ENCODE peak calls at places on chromosomes 2 and 18, in four cellular contexts. H, G, N and J are unnamed samples.

GRCh38 chr2:237427807-237428506 is 14.0 kb upstream of the COL6A3 start:
- DNase-seq in H (no peak), G (no peak), N (no peak), J (no peak)

GRCh38 chr2:207660994-207661393 is 35.8 kb upstream of the METTL21A start:
- DNase-seq in H (no peak), G (no peak), N (no peak), J (no peak)

GRCh38 chr2:160068906-160069305 is 6.5 kb upstream of the PLA2R1 start:
- DNase-seq in H (no peak), G (no peak), N (no peak), J (no peak)

GRCh38 chr2:62304429-62305417 is 108.8 kb downstream of the B3GNT2 start:
- DNase-seq in H (peak), G (no peak), N (no peak), J (peak)

GRCh38 chr18:44771957-44772917 is 91.5 kb downstream of the SETBP1 start:
- DNase-seq in H (peak), G (no peak), N (peak), J (no peak)

GRCh38 chr2:187964742-187965141 is 326.9 kb upstream of the GULP1 start:
- DNase-seq in H (no peak), G (no peak), N (no peak), J (no peak)

GRCh38 chr2:135985018-135985825 is at the start of gene DARS1:
- DNase-seq in H (peak), G (peak), N (peak), J (peak)

GRCh38 chr2:191319181-191319580 is 74.0 kb downstream of the MYO1B start:
- DNase-seq in H (no peak), G (no peak), N (peak), J (no peak)

GRCh38 chr18:48791636-48792105 is 159.1 kb downstream of the SMAD7 start:
- DNase-seq in H (no peak), G (peak), N (no peak), J (no peak)

GRCh38 chr2:61910603-61911002 is 5.1 kb downstream of the COMMD1 start:
- DNase-seq in H (no peak), G (no peak), N (no peak), J (no peak)

GRCh38 chr18:32086866-32087265 is 4.8 kb upstream of the RNF138 start:
- DNase-seq in H (no peak), G (no peak), N (no peak), J (no peak)

GRCh38 chr2:187129866-187130265 is 280.9 kb upstream of the ZSWIM2 start:
- DNase-seq in H (no peak), G (no peak), N (no peak), J (no peak)

GRCh38 chr2:150690870-150691269 is 203.4 kb upstream of the RND3 start:
- DNase-seq in H (no peak), G (no peak), N (no peak), J (no peak)

GRCh38 chr2:104321141-104321799 is 532.6 kb upstream of the POU3F3 start:
- DNase-seq in H (no peak), G (no peak), N (no peak), J (no peak)

GRCh38 chr2:95274291-95275150 is at the start of gene PROM2:
- DNase-seq in H (peak), G (peak), N (no peak), J (peak)

GRCh38 chr2:200747668-200748618 is 63.8 kb upstream of the BZW1 start:
- DNase-seq in H (no peak), G (no peak), N (peak), J (peak)

GRCh38 chr2:240421396-240421795 is 14.1 kb upstream of the GPC1 start:
- DNase-seq in H (no peak), G (no peak), N (no peak), J (no peak)

GRCh38 chr2:28662468-28663095 is 89.0 kb upstream of the PPP1CB start:
- DNase-seq in H (peak), G (no peak), N (peak), J (peak)

GRCh38 chr2:133819906-133820305 is 251.6 kb upstream of the NCKAP5 start:
- DNase-seq in H (no peak), G (no peak), N (no peak), J (no peak)

GRCh38 chr2:40318931-40319330 is 133.0 kb downstream of the SLC8A1 start:
- DNase-seq in H (no peak), G (no peak), N (no peak), J (no peak)

GRCh38 chr2:232537499-232537898 is 2.0 kb upstream of the CHRNG start:
- DNase-seq in H (no peak), G (peak), N (no peak), J (no peak)

GRCh38 chr2:215205787-215206186 is 67.4 kb upstream of the ABCA12 start:
- DNase-seq in H (no peak), G (no peak), N (no peak), J (no peak)

GRCh38 chr2:10762651-10763460 is 41.4 kb downstream of the ATP6V1C2 start:
- DNase-seq in H (no peak), G (no peak), N (no peak), J (no peak)

GRCh38 chr18:56314396-56314795 is 324.0 kb downstream of the TXNL1 start:
- DNase-seq in H (no peak), G (no peak), N (peak), J (no peak)

GRCh38 chr2:166057363-166058169 is 70.3 kb downstream of the SCN1A start:
- DNase-seq in H (no peak), G (no peak), N (peak), J (no peak)

GRCh38 chr2:7899241-7899640 is 782.6 kb upstream of the ID2 start:
- DNase-seq in H (no peak), G (no peak), N (no peak), J (no peak)
- TF ChIP-seq EP300 in H (no peak), G (no peak), N (no peak), J (no peak)

GRCh38 chr18:11989966-11990380 is 8.7 kb downstream of the IMPA2 start:
- DNase-seq in H (no peak), G (no peak), N (no peak), J (no peak)
- H3K27ac ChIP-seq in H (peak), G (no peak), N (peak), J (no peak)

GRCh38 chr2:170829016-170829415 is 12.3 kb downstream of the GAD1 start:
- DNase-seq in H (no peak), G (no peak), N (no peak), J (no peak)

GRCh38 chr2:170823800-170824153 is 7.1 kb downstream of the GAD1 start:
- DNase-seq in H (no peak), G (no peak), N (no peak), J (no peak)

GRCh38 chr2:170824526-170825015 is 7.9 kb downstream of the GAD1 start:
- DNase-seq in H (no peak), G (no peak), N (no peak), J (no peak)

GRCh38 chr2:170827841-170828532 is 11.3 kb downstream of the GAD1 start:
- DNase-seq in H (no peak), G (no peak), N (no peak), J (no peak)

DNA sequence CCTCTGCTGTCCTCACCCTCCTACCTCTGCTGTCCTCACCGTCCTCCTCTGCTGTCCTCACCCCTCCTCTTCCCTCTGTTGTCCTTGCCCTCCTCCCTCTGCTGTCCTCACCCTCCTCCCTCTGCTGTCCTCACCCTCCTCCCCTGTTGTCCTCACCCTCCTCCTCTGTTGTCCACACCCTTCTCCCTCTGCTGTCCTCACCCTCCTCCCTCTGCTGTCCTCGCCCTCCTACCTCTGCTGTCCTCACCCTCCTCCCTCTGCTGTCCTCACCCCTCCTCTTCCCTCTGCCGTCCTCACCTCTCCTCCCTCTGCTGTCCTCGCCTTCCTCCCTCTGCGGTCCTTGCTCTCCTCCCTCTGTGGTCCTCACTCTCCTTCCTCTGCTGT is 11.8 kb downstream of the GAD1 start:
- DNase-seq in H (no peak), G (no peak), N (no peak), J (no peak)
- TF ChIP-seq EP300 in H (no peak), G (no peak), N (no peak), J (no peak)

DNA sequence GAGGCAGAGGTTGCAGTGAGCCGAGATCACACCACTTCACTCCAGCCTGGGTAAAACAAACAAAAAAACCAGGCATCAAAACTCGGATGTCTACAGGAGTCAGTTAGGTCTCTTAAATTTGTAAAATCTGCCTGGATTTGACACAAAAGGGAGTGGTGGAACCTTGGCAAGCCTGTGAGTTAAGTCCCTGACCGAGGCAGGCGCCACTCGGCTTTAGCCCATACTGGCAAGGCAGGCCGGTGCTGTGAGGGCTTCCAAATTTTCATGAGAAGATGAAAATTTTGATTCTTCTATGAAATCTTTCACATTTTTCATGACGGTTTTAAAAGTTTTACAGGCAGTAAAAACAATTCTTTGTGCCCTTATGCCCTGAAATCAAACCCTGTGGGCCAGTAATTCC is 165.8 kb downstream of the FMNL2 start:
- DNase-seq in H (no peak), G (peak), N (no peak), J (no peak)
- H3K27ac ChIP-seq in H (peak), G (peak), N (peak), J (no peak)

GRCh38 chr18:9086015-9086414 is 16.5 kb upstream of the NDUFV2 start:
- DNase-seq in H (no peak), G (no peak), N (no peak), J (no peak)

GRCh38 chr18:9081940-9082339 is 20.6 kb upstream of the NDUFV2 start:
- DNase-seq in H (no peak), G (no peak), N (no peak), J (no peak)

GRCh38 chr18:9086624-9087023 is 15.9 kb upstream of the NDUFV2 start:
- DNase-seq in H (no peak), G (no peak), N (no peak), J (no peak)

GRCh38 chr18:9079863-9080528 is 22.5 kb upstream of the NDUFV2 start:
- DNase-seq in H (no peak), G (no peak), N (no peak), J (no peak)

GRCh38 chr18:9082763-9083510 is 19.6 kb upstream of the NDUFV2 start:
- DNase-seq in H (no peak), G (no peak), N (no peak), J (no peak)
- TF ChIP-seq EP300 in H (no peak), G (no peak), N (no peak), J (no peak)

DNA sequence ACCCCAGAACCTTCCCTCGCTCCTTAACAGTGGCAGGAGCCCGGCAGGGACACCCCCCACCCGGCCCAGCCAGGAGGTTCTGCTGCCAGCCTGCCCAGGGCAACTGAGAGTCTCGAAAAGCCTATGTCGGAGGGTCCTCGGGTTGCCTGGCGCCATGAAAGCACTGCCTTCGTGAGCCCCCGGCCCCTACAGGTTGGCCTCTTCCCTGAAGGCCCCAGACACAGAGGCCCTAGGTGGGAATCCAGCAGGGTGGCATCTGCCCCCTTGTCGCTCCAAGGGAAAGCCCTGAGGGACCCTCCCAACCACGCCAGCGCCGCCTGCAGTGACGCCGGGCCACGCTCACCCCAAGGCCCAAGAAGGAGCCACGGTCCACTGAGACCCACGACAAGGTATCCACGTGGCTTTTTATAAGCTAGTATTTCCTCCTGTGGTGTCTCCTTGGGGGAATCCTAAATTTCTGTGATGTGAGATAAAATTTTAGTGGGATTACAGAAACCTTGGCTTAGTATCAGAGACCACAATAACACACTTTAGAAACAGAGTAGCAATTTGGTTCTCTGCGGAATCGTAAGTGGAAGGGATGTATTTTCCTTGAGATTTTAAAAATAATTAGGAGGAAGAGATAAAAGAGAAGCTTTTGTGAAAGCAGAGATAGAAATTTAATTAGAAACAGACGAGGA is 138.9 kb downstream of the HDAC4 start:
- DNase-seq in H (peak), G (peak), N (no peak), J (peak)
- H3K27ac ChIP-seq in H (no peak), G (peak), N (peak), J (no peak)

GRCh38 chr18:46412831-46413371 is 244.1 kb downstream of the LOXHD1 start:
- DNase-seq in H (no peak), G (no peak), N (no peak), J (peak)

GRCh38 chr18:46414863-46415262 is 242.2 kb downstream of the LOXHD1 start:
- DNase-seq in H (no peak), G (no peak), N (no peak), J (no peak)

GRCh38 chr18:46411191-46411590 is 245.8 kb downstream of the LOXHD1 start:
- DNase-seq in H (no peak), G (no peak), N (no peak), J (no peak)

GRCh38 chr18:46413684-46414083 is 243.3 kb downstream of the LOXHD1 start:
- DNase-seq in H (no peak), G (no peak), N (no peak), J (no peak)

DNA sequence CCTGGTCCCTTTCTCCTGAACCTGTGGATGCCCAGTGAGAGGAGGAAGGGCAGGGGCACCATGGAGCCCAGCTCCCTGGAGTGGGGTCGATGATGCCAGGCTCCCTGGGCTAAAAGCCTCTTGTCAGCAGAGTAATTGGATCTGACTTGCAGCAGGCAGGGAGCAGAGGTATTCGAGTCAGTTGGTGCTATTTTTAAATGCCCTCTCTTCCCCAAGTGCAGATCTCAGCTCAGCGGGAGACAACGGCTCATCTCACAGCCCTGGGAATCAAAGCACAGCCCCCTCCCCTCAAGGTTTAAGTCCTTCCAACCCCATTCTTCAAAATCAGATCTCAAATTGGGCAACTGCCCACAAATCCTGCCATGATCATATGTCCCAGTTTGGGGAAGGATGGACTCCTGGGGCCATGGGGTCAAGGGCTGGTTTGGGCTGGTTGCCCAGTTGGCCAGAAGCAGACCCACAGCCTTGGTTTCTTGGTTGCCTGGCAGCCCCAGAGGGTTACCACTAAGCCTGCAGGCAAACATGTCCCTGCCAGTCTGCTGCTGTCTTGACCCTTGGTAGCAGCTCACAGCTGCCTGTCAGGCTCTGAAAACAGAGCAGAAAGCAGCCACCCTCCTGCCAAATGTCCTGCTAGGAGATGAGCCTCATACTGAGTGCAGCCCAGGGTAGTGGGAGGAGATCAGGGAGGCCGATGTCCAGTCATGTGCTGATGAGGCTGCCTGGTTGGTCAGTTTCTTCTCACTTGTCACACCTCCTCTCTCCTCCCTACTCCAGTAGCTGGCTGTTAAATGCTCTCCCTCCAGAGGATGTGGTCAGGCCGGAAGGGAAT is 244.9 kb downstream of the LOXHD1 start:
- DNase-seq in H (no peak), G (no peak), N (no peak), J (peak)
- TF ChIP-seq EP300 in H (no peak), G (no peak), N (no peak), J (no peak)

GRCh38 chr2:108409768-108410167 is 32.0 kb downstream of the SULT1C4 start:
- DNase-seq in H (no peak), G (no peak), N (no peak), J (no peak)

GRCh38 chr2:108414945-108415344 is 34.1 kb upstream of the GCC2 start:
- DNase-seq in H (no peak), G (no peak), N (no peak), J (no peak)

GRCh38 chr2:108414256-108414876 is 34.6 kb upstream of the GCC2 start:
- DNase-seq in H (no peak), G (no peak), N (no peak), J (no peak)

GRCh38 chr2:108413731-108414130 is 35.3 kb upstream of the GCC2 start:
- DNase-seq in H (no peak), G (no peak), N (no peak), J (no peak)

GRCh38 chr2:108412995-108413726 is 35.4 kb downstream of the SULT1C4 start:
- DNase-seq in H (no peak), G (no peak), N (peak), J (no peak)
- H3K27ac ChIP-seq in H (no peak), G (no peak), N (peak), J (no peak)